ENCODE peak calls at places on chromosome 22, in seven cellular contexts. One of them, this sample, is unnamed.

GRCh38 chr22:23168381-23169031 is 11.8 kb upstream of the BCR start:
- DNase-seq in nephron progenitor cell: no peak
- DNase-seq in AG04450: no peak
- DNase-seq in fibroblast of the aortic adventitia: no peak
- DNase-seq in GM06990: no peak
- DNase-seq in HFFc6: no peak
- DNase-seq in right lobe of liver: no peak
- DNase-seq in this sample: no peak

GRCh38 chr22:17213976-17214375 is 5.3 kb downstream of the ADA2 start:
- DNase-seq in nephron progenitor cell: peak; percentile 41
- DNase-seq in AG04450: no peak
- DNase-seq in GM06990: no peak
- DNase-seq in HFFc6: no peak
- DNase-seq in fibroblast of the aortic adventitia: peak; percentile 8
- DNase-seq in right lobe of liver: peak; percentile 86
- DNase-seq in this sample: peak; percentile 65

GRCh38 chr22:41551882-41552582 is 7.8 kb upstream of the POLR3H start:
- DNase-seq in AG04450: no peak
- DNase-seq in right lobe of liver: no peak
- DNase-seq in nephron progenitor cell: no peak
- DNase-seq in HFFc6: no peak
- DNase-seq in fibroblast of the aortic adventitia: no peak
- DNase-seq in GM06990: no peak
- DNase-seq in this sample: no peak

GRCh38 chr22:17754233-17754925 is 19.9 kb downstream of the BID start:
- DNase-seq in nephron progenitor cell: no peak
- DNase-seq in right lobe of liver: no peak
- DNase-seq in AG04450: no peak
- DNase-seq in HFFc6: no peak
- DNase-seq in fibroblast of the aortic adventitia: no peak
- DNase-seq in GM06990: no peak
- DNase-seq in this sample: no peak

GRCh38 chr22:29820941-29821789 is 16.9 kb downstream of the ASCC2 start:
- DNase-seq in HFFc6: peak; percentile 87
- DNase-seq in GM06990: peak; percentile 57
- DNase-seq in nephron progenitor cell: no peak
- DNase-seq in fibroblast of the aortic adventitia: peak; percentile 100
- DNase-seq in right lobe of liver: peak; percentile 83
- DNase-seq in AG04450: peak; percentile 77
- DNase-seq in this sample: peak; percentile 95

GRCh38 chr22:36775589-36775965 is 342 bp downstream of the IFT27 start:
- DNase-seq in right lobe of liver: peak; percentile 63
- DNase-seq in AG04450: no peak
- DNase-seq in GM06990: no peak
- DNase-seq in nephron progenitor cell: peak; percentile 53
- DNase-seq in fibroblast of the aortic adventitia: peak; percentile 14
- DNase-seq in HFFc6: no peak
- DNase-seq in this sample: no peak

GRCh38 chr22:41683616-41684015 is 5.1 kb downstream of the SNU13 start:
- DNase-seq in AG04450: no peak
- DNase-seq in fibroblast of the aortic adventitia: no peak
- DNase-seq in GM06990: no peak
- DNase-seq in HFFc6: peak; percentile 82
- DNase-seq in right lobe of liver: no peak
- DNase-seq in nephron progenitor cell: no peak
- DNase-seq in this sample: no peak

GRCh38 chr22:36760716-36761115 is 15.2 kb downstream of the IFT27 start:
- DNase-seq in nephron progenitor cell: no peak
- DNase-seq in HFFc6: no peak
- DNase-seq in fibroblast of the aortic adventitia: no peak
- DNase-seq in AG04450: no peak
- DNase-seq in right lobe of liver: no peak
- DNase-seq in GM06990: no peak
- DNase-seq in this sample: no peak

GRCh38 chr22:29039148-29039547 is 22.5 kb downstream of the C22orf31 start:
- DNase-seq in nephron progenitor cell: no peak
- DNase-seq in AG04450: no peak
- DNase-seq in fibroblast of the aortic adventitia: no peak
- DNase-seq in right lobe of liver: no peak
- DNase-seq in GM06990: no peak
- DNase-seq in HFFc6: no peak
- DNase-seq in this sample: no peak

GRCh38 chr22:24060375-24060788 is 49.3 kb downstream of the CABIN1 start:
- DNase-seq in nephron progenitor cell: no peak
- DNase-seq in GM06990: no peak
- DNase-seq in HFFc6: peak; percentile 88
- DNase-seq in fibroblast of the aortic adventitia: peak; percentile 91
- DNase-seq in AG04450: peak; percentile 76
- DNase-seq in right lobe of liver: no peak
- DNase-seq in this sample: no peak

GRCh38 chr22:24006207-24006913 is 1.1 kb upstream of the GSTT4 start:
- DNase-seq in AG04450: no peak
- DNase-seq in right lobe of liver: no peak
- DNase-seq in fibroblast of the aortic adventitia: no peak
- DNase-seq in GM06990: no peak
- DNase-seq in HFFc6: no peak
- DNase-seq in nephron progenitor cell: no peak
- DNase-seq in this sample: no peak

GRCh38 chr22:29663230-29663826 is 56.5 kb upstream of the CABP7 start:
- DNase-seq in HFFc6: no peak
- DNase-seq in nephron progenitor cell: no peak
- DNase-seq in right lobe of liver: no peak
- DNase-seq in AG04450: peak; percentile 1
- DNase-seq in fibroblast of the aortic adventitia: no peak
- DNase-seq in GM06990: no peak
- DNase-seq in this sample: no peak

GRCh38 chr22:31977939-31978338 is 33.6 kb downstream of the YWHAH start:
- DNase-seq in fibroblast of the aortic adventitia: no peak
- DNase-seq in AG04450: no peak
- DNase-seq in HFFc6: no peak
- DNase-seq in nephron progenitor cell: no peak
- DNase-seq in GM06990: no peak
- DNase-seq in right lobe of liver: no peak
- DNase-seq in this sample: no peak

GRCh38 chr22:46183733-46184132 is 33.4 kb downstream of the PPARA start:
- DNase-seq in right lobe of liver: no peak
- DNase-seq in GM06990: no peak
- DNase-seq in HFFc6: no peak
- DNase-seq in nephron progenitor cell: no peak
- DNase-seq in fibroblast of the aortic adventitia: no peak
- DNase-seq in AG04450: no peak
- DNase-seq in this sample: no peak

GRCh38 chr22:30802202-30803166 is 107.8 kb downstream of the OSBP2 start:
- DNase-seq in AG04450: peak; percentile 74
- DNase-seq in fibroblast of the aortic adventitia: peak; percentile 85
- DNase-seq in nephron progenitor cell: peak; percentile 94
- DNase-seq in HFFc6: peak; percentile 87
- DNase-seq in right lobe of liver: peak; percentile 87
- DNase-seq in GM06990: peak; percentile 79
- DNase-seq in this sample: peak; percentile 64

GRCh38 chr22:31394326-31394725 is 5.1 kb upstream of the DRG1 start:
- DNase-seq in nephron progenitor cell: no peak
- DNase-seq in HFFc6: no peak
- DNase-seq in AG04450: no peak
- DNase-seq in GM06990: no peak
- DNase-seq in right lobe of liver: no peak
- DNase-seq in fibroblast of the aortic adventitia: peak; percentile 17
- DNase-seq in this sample: no peak

GRCh38 chr22:29842740-29843139 is 4.7 kb upstream of the ASCC2 start:
- DNase-seq in HFFc6: peak; percentile 97
- DNase-seq in GM06990: no peak
- DNase-seq in AG04450: peak; percentile 30
- DNase-seq in nephron progenitor cell: no peak
- DNase-seq in fibroblast of the aortic adventitia: peak; percentile 77
- DNase-seq in right lobe of liver: no peak
- DNase-seq in this sample: peak; percentile 36

GRCh38 chr22:45878051-45878764 is 98.8 kb downstream of the WNT7B start:
- DNase-seq in GM06990: no peak
- DNase-seq in nephron progenitor cell: peak; percentile 40
- DNase-seq in AG04450: no peak
- DNase-seq in HFFc6: no peak
- DNase-seq in right lobe of liver: peak; percentile 37
- DNase-seq in fibroblast of the aortic adventitia: no peak
- DNase-seq in this sample: peak; percentile 27

GRCh38 chr22:46890819-46891218 is 128.4 kb downstream of the TBC1D22A start:
- DNase-seq in nephron progenitor cell: no peak
- DNase-seq in AG04450: no peak
- DNase-seq in GM06990: no peak
- DNase-seq in right lobe of liver: no peak
- DNase-seq in HFFc6: no peak
- DNase-seq in fibroblast of the aortic adventitia: no peak
- DNase-seq in this sample: no peak

DNA sequence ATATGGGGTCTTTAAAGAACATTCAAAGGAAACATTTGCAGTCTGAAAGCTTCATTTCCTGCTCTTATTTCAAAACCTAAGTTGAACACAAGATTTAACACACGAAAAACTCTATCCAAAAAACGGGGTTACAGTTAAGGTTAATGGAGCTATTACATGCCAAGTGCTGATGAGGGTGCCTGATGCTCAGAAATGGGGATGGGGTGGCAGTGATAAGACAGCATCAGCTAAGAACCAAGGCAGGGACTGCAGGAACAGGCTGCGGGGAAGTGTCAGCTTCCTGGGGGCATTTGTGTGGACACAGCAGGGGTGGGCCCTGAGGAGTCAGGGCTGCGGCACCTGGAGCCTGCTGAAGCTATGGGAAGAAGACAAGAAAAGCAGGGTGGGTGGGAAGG is 12.2 kb downstream of the DGCR2 start:
- DNase-seq in nephron progenitor cell: no peak
- DNase-seq in right lobe of liver: no peak
- DNase-seq in fibroblast of the aortic adventitia: no peak
- DNase-seq in HFFc6: no peak
- DNase-seq in AG04450: no peak
- DNase-seq in GM06990: no peak
- DNase-seq in this sample: no peak
- TF ChIP-seq CTCF in nephron progenitor cell: no peak
- TF ChIP-seq CTCF in right lobe of liver: no peak
- TF ChIP-seq CTCF in fibroblast of the aortic adventitia: no peak
- TF ChIP-seq CTCF in HFFc6: no peak
- TF ChIP-seq CTCF in AG04450: no peak
- TF ChIP-seq CTCF in GM06990: no peak
- TF ChIP-seq CTCF in this sample: no peak

DNA sequence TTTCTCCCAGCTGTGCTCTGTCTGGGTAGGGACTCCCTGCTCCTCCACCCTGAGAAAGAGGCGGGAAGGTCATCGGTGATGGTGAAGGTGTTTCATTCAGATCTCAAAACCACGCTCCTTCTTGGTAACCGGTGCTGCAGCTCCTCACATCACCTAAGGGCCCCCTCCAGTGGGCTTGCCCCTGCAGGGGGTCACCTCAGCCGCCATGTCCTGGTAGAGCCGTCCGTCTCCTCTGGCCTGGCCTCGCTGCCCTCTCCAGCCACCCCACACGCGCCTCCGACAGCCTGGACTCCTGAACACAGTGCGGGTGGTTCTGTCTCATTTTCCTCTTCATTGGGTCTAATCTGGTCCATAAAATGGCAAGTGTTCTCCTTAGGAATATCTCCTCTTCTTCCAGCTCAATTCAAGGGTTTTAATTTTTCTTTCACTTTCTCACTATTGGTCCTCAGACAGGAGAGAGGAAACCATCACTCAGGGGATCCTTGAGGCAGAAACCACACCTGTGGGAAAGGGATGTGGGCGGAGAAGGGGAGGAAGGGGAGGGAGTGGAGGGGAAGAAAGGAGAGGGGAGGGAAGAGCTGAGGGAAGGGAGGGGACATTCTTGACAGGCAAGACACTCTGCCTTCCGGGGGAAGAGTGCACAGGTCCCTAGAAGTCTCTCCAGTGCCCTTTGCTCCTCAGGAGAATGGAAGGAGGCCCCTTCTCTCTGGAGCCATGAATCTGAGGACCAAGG is 1338.4 kb downstream of the TBC1D22A start:
- DNase-seq in nephron progenitor cell: no peak
- DNase-seq in HFFc6: no peak
- DNase-seq in GM06990: no peak
- DNase-seq in right lobe of liver: peak; percentile 12
- DNase-seq in fibroblast of the aortic adventitia: no peak
- DNase-seq in AG04450: no peak
- DNase-seq in this sample: no peak
- TF ChIP-seq CTCF in nephron progenitor cell: no peak
- TF ChIP-seq CTCF in HFFc6: no peak
- TF ChIP-seq CTCF in GM06990: no peak
- TF ChIP-seq CTCF in right lobe of liver: no peak
- TF ChIP-seq CTCF in fibroblast of the aortic adventitia: no peak
- TF ChIP-seq CTCF in AG04450: no peak
- TF ChIP-seq CTCF in this sample: no peak

DNA sequence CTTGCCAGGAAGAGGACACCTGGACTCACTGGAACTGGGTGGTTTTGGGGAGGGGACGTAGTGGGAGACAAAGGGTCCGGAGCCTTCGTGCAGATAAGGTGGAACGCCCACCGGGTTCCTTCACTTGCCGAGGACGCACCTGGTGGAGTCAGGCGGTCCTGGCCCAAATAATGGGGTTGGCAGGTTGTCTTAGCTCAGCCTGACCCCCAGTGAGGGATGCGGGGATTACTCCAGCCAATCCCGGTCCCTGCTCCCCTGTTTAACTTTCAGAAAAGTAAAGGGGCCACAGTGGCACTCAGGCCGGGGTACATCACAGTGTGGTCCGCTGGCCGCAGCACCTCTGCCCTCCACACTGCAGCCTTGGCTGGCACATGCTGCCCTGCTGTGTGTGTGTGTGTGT is 18.0 kb downstream of the A4GALT start:
- DNase-seq in HFFc6: no peak
- DNase-seq in GM06990: no peak
- DNase-seq in right lobe of liver: no peak
- DNase-seq in AG04450: no peak
- DNase-seq in fibroblast of the aortic adventitia: no peak
- DNase-seq in nephron progenitor cell: no peak
- DNase-seq in this sample: no peak
- TF ChIP-seq CTCF in HFFc6: no peak
- TF ChIP-seq CTCF in GM06990: no peak
- TF ChIP-seq CTCF in right lobe of liver: no peak
- TF ChIP-seq CTCF in AG04450: no peak
- TF ChIP-seq CTCF in fibroblast of the aortic adventitia: no peak
- TF ChIP-seq CTCF in nephron progenitor cell: no peak
- TF ChIP-seq CTCF in this sample: no peak

DNA sequence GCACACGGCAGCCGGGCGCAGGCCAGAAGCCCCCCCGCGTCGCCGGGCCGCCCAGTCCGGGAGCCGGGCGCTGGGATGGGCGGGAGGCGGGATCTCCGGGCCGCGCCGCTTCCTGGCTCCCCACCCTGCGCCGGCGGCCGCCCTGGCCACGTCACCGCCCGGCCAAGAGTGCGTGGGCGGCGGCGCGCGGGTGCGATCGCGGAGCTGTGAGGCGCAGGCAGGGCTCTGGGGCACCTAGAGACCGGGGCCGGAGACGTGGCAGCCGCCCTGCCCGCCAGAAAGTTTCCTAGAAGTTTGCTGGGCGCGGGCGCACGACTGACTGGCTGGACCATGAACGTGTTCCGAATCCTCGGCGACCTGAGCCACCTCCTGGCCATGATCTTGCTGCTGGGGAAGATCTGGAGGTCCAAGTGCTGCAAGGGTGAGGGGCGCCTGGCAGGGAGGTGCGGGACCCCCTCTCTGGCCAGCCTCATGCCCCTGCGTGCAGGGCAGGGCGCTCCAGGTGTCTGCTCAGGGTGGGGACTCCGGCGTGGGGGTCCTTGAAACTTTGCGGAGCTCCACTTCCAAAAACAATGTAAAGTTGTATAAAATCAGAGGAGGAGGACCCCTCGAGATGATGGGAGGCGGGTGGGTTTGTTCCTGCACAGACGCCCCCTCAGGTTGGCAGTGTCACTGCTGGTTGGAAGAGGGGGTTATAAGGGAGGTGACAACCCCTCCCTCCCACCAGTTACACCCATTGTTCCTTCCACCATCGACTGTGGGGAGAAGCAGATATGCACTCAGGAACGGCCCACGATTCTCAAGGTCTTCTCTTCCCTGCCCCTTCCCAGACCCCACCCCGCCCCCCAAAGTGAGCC is at the start of gene KDELR3:
- DNase-seq in HFFc6: peak; percentile 48
- DNase-seq in nephron progenitor cell: peak; percentile 71
- DNase-seq in AG04450: peak; percentile 30
- DNase-seq in GM06990: peak; percentile 65
- DNase-seq in fibroblast of the aortic adventitia: peak; percentile 63
- DNase-seq in right lobe of liver: peak; percentile 58
- DNase-seq in this sample: no peak
- TF ChIP-seq CTCF in HFFc6: peak; percentile 63
- TF ChIP-seq CTCF in nephron progenitor cell: peak; percentile 27
- TF ChIP-seq CTCF in AG04450: peak; percentile 32
- TF ChIP-seq CTCF in GM06990: no peak
- TF ChIP-seq CTCF in fibroblast of the aortic adventitia: peak; percentile 45
- TF ChIP-seq CTCF in right lobe of liver: no peak
- TF ChIP-seq CTCF in this sample: no peak